ENCODE peak calls at places on chromosomes 16 and 17, in seven cellular contexts. T, D, P, Y, S, Z and L are unnamed samples.

GRCh38 chr16:14112539-14112856 is 41.4 kb downstream of the MRTFB start:
- DNase-seq in T (no peak), D (no peak), P (no peak), Y (no peak), S (no peak), Z (no peak), L (no peak)

GRCh38 chr16:85387171-85387507 is 226.0 kb upstream of the GSE1 start:
- DNase-seq in T (no peak), D (no peak), P (peak; percentile 15), Y (no peak), S (peak; percentile 51), Z (no peak), L (peak; percentile 3)

GRCh38 chr16:11278681-11279628 is 2.2 kb downstream of the PRM1 start:
- DNase-seq in T (no peak), D (no peak), P (no peak), Y (no peak), S (no peak), Z (no peak), L (no peak)

GRCh38 chr17:42817866-42818265 is 6.2 kb downstream of the BECN1 start:
- DNase-seq in T (no peak), D (no peak), P (no peak), Y (no peak), S (no peak), Z (no peak), L (no peak)

GRCh38 chr17:72683506-72684404 is 408.7 kb downstream of the SLC39A11 start:
- DNase-seq in T (no peak), D (no peak), P (no peak), Y (peak; percentile 57), S (peak; percentile 74), Z (no peak), L (no peak)

GRCh38 chr16:87702325-87702811 is 63.4 kb downstream of the KLHDC4 start:
- DNase-seq in T (peak; percentile 93), D (no peak), P (no peak), Y (no peak), S (no peak), Z (no peak), L (no peak)

GRCh38 chr17:74959826-74960738 is 12.5 kb downstream of the HID1 start:
- DNase-seq in T (no peak), D (no peak), P (no peak), Y (no peak), S (no peak), Z (no peak), L (no peak)

GRCh38 chr17:42010898-42011516 is 6.2 kb downstream of the DNAJC7 start:
- DNase-seq in T (no peak), D (no peak), P (no peak), Y (no peak), S (no peak), Z (no peak), L (no peak)

GRCh38 chr17:27545562-27546229 is 85.3 kb upstream of the LGALS9 start:
- DNase-seq in T (no peak), D (no peak), P (no peak), Y (no peak), S (no peak), Z (no peak), L (no peak)

GRCh38 chr16:84303023-84303422 is 8.3 kb downstream of the WFDC1 start:
- DNase-seq in T (no peak), D (no peak), P (peak; percentile 59), Y (no peak), S (no peak), Z (no peak), L (no peak)

GRCh38 chr17:75502746-75503329 is 12.5 kb downstream of the CASKIN2 start:
- DNase-seq in T (no peak), D (no peak), P (no peak), Y (peak; percentile 26), S (no peak), Z (no peak), L (no peak)

GRCh38 chr16:82507271-82507670 is 119.5 kb upstream of the CDH13 start:
- DNase-seq in T (no peak), D (no peak), P (no peak), Y (no peak), S (no peak), Z (no peak), L (no peak)

GRCh38 chr16:53282975-53283946 is 151.0 kb upstream of the RBL2 start:
- DNase-seq in T (peak; percentile 47), D (no peak), P (no peak), Y (no peak), S (no peak), Z (no peak), L (no peak)

GRCh38 chr16:87465306-87465705 is 27.5 kb downstream of the ZCCHC14 start:
- DNase-seq in T (no peak), D (peak; percentile 85), P (peak; percentile 92), Y (peak; percentile 87), S (peak; percentile 91), Z (no peak), L (no peak)

GRCh38 chr16:85428899-85429775 is 184.0 kb upstream of the GSE1 start:
- DNase-seq in T (no peak), D (no peak), P (peak; percentile 14), Y (peak; percentile 16), S (peak; percentile 61), Z (no peak), L (no peak)

GRCh38 chr17:1078062-1078711 is 81.3 kb downstream of the TIMM22 start:
- DNase-seq in T (no peak), D (no peak), P (no peak), Y (no peak), S (no peak), Z (no peak), L (no peak)

GRCh38 chr17:63515426-63515825 is 7.7 kb upstream of the KCNH6 start:
- DNase-seq in T (no peak), D (no peak), P (no peak), Y (no peak), S (no peak), Z (no peak), L (no peak)

GRCh38 chr16:1638757-1639156 is 26.6 kb downstream of the CRAMP1 start:
- DNase-seq in T (no peak), D (no peak), P (no peak), Y (no peak), S (no peak), Z (no peak), L (no peak)

GRCh38 chr17:22503322-22503899 is 811.1 kb downstream of the KCNJ18 start:
- DNase-seq in T (no peak), D (no peak), P (no peak), Y (no peak), S (no peak), Z (no peak), L (no peak)
- H3K9me3 ChIP-seq in T (no peaks in the 10 kb centered on the region), D (peaks cover 6% of the 10 kb centered on the region), P (peaks cover 4% of the 10 kb centered on the region), Y (no peaks in the 10 kb centered on the region), S (no peaks in the 10 kb centered on the region), Z (no peaks in the 10 kb centered on the region), L (no peaks in the 10 kb centered on the region)

DNA sequence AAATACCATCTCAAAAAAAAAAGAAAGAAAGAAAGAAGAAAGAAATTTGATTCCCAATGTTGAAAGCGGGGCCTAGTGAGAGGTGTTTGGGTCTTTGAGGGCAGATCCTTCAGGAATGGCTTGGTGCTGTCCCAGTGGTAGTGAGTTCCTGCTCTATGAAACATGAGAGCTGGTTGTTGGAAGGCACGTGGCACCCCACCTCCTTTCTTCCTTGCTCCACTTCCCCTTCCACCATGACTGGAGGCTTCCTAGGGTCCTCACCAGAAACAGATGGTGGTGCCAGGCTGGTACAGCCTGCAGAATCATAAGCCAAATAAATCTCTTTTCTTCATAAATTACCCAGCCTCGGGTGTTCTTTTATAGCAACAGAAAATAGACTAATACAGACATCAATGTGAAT is 147.3 kb upstream of the KCNJ18 start:
- DNase-seq in T (no peak), D (no peak), P (no peak), Y (no peak), S (no peak), Z (no peak), L (no peak)
- H3K9me3 ChIP-seq in T (no peaks in the 10 kb centered on the region), D (no peaks in the 10 kb centered on the region), P (no peaks in the 10 kb centered on the region), Y (no peaks in the 10 kb centered on the region), S (no peaks in the 10 kb centered on the region), Z (no peaks in the 10 kb centered on the region), L (no peaks in the 10 kb centered on the region)

DNA sequence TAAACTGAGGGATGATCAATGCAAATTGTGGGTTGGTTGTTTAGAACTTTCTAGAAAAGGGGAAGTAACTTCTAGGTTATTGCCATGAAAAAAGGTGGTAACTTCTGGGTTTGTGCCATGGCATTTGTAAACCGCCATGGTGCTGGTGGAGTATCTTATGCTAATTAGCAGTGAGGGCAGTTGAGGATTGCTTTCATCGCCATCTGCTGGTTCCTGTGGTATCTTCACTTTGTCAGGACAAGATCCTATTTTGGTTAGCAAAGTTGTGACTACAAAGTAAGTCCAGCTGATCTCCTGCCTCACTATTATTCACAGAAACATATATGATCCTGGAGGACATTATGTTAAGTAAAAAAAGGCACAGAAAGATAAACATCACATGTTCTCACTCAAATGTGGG is 1332.3 kb downstream of the CDH11 start:
- DNase-seq in T (peak; percentile 1), D (no peak), P (no peak), Y (no peak), S (no peak), Z (no peak), L (no peak)
- H3K9me3 ChIP-seq in T (peaks cover 16% of the 10 kb centered on the region), D (peaks cover 12% of the 10 kb centered on the region), P (peaks cover 5% of the 10 kb centered on the region), Y (no peaks in the 10 kb centered on the region), S (no peaks in the 10 kb centered on the region), Z (no peaks in the 10 kb centered on the region), L (no peaks in the 10 kb centered on the region)

DNA sequence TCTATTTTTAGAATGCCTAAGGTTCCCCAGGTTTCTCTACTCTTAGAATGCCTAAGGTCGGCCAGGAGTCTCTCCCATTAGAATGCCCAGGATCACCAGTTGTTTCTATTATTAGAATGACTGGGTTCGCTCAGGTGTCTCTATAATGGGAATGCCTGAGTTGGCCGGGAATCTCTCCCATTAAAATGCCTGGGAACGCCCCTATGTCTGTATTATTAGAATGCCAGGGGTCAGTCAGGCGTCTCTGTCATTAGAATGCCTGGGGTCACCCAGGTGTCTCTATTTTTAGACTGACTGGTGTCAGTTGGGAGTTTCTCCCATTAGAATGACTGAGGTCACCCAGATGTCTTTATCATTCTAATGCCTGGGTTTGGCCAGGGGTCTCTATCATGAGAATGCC is 2252.5 kb downstream of the TP53TG3F start:
- DNase-seq in T (no peak), D (no peak), P (no peak), Y (no peak), S (no peak), Z (no peak), L (no peak)
- H3K9me3 ChIP-seq in T (peaks cover 17% of the 10 kb centered on the region), D (peaks cover 30% of the 10 kb centered on the region), P (peaks cover 40% of the 10 kb centered on the region), Y (no peaks in the 10 kb centered on the region), S (peaks cover 13% of the 10 kb centered on the region), Z (peaks cover 28% of the 10 kb centered on the region), L (no peaks in the 10 kb centered on the region)

GRCh38 chr17:66087073-66087472 is 104.9 kb downstream of the CEP112 start:
- DNase-seq in T (no peak), D (no peak), P (no peak), Y (no peak), S (no peak), Z (no peak), L (no peak)
- H3K9me3 ChIP-seq in T (peaks cover 3% of the 10 kb centered on the region), D (no peaks in the 10 kb centered on the region), P (peaks cover 3% of the 10 kb centered on the region), Y (no peaks in the 10 kb centered on the region), S (no peaks in the 10 kb centered on the region), Z (peaks cover 3% of the 10 kb centered on the region), L (no peaks in the 10 kb centered on the region)

GRCh38 chr17:69744512-69745098 is 330.1 kb downstream of the MAP2K6 start:
- DNase-seq in T (no peak), D (no peak), P (no peak), Y (no peak), S (no peak), Z (no peak), L (no peak)

GRCh38 chr17:69743091-69743490 is 328.6 kb downstream of the MAP2K6 start:
- DNase-seq in T (no peak), D (no peak), P (no peak), Y (no peak), S (no peak), Z (no peak), L (no peak)
- H3K9me3 ChIP-seq in T (no peaks in the 10 kb centered on the region), D (no peaks in the 10 kb centered on the region), P (no peaks in the 10 kb centered on the region), Y (no peaks in the 10 kb centered on the region), S (no peaks in the 10 kb centered on the region), Z (no peaks in the 10 kb centered on the region), L (no peaks in the 10 kb centered on the region)